ENCODE peak calls at places on chromosome 12, in six cellular contexts. B is NCI-H1092 treated with DMSO at 0.1 percent for 48 hours, G is D341Med, A is nephron progenitor cell, Q is caudate nucleus, V is fibroblast of lung. U is an unnamed sample.

GRCh38 chr12:3389911-3390310 is 101.1 kb upstream of the PRMT8 start:
- DNase-seq in B (no peak), G (no peak), V (no peak), A (no peak), Q (no peak), U (no peak)

GRCh38 chr12:116381744-116382455 is 104.4 kb upstream of the MED13L start:
- DNase-seq in Q (no peak), G (no peak), B (no peak), V (peak; percentile 99), A (peak; percentile 56), U (no peak)

GRCh38 chr12:57190037-57190436 is 26.6 kb upstream of the NXPH4 start:
- DNase-seq in V (peak; percentile 35), Q (no peak), A (no peak), G (peak; percentile 67), B (no peak), U (no peak)

GRCh38 chr12:94676011-94676709 is 25.8 kb upstream of the TMCC3 start:
- DNase-seq in B (no peak), V (no peak), A (no peak), Q (no peak), G (no peak), U (no peak)

GRCh38 chr12:52045794-52046199 is 5.4 kb upstream of the NR4A1 start:
- DNase-seq in V (no peak), B (no peak), A (no peak), Q (no peak), G (no peak), U (no peak)

GRCh38 chr12:111227476-111228420 is 141.1 kb downstream of the PHETA1 start:
- DNase-seq in B (no peak), Q (no peak), V (no peak), G (no peak), A (no peak), U (no peak)

GRCh38 chr12:65510584-65511050 is 232.1 kb downstream of the MSRB3 start:
- DNase-seq in G (no peak), B (no peak), Q (peak; percentile 42), A (peak; percentile 61), V (peak; percentile 63), U (no peak)

GRCh38 chr12:510071-510825 is 50.5 kb downstream of the B4GALNT3 start:
- DNase-seq in Q (no peak), V (no peak), A (no peak), B (no peak), G (no peak), U (peak; percentile 90)

GRCh38 chr12:7229741-7230140 is 40.3 kb downstream of the PEX5 start:
- DNase-seq in V (no peak), G (no peak), Q (no peak), A (no peak), B (no peak), U (no peak)

GRCh38 chr12:119171691-119172090 is 7.0 kb upstream of the HSPB8 start:
- DNase-seq in G (no peak), V (no peak), Q (no peak), A (no peak), B (no peak), U (no peak)

GRCh38 chr12:56808954-56809353 is 45.8 kb downstream of the HSD17B6 start:
- DNase-seq in Q (no peak), B (no peak), V (no peak), A (no peak), G (no peak), U (no peak)

GRCh38 chr12:7107181-7108041 is 1.6 kb downstream of the C1RL start:
- DNase-seq in V (no peak), A (no peak), Q (no peak), G (no peak), B (no peak), U (no peak)

GRCh38 chr12:96265400-96265799 is 71.2 kb downstream of the ELK3 start:
- DNase-seq in V (no peak), B (no peak), A (no peak), Q (no peak), G (no peak), U (no peak)

GRCh38 chr12:65779091-65779642 is 45.1 kb upstream of the HMGA2 start:
- DNase-seq in G (no peak), Q (no peak), A (no peak), V (peak; percentile 72), B (no peak), U (no peak)

GRCh38 chr12:30862486-30862885 is 64.1 kb upstream of the TSPAN11 start:
- DNase-seq in B (peak; percentile 34), A (no peak), V (peak; percentile 54), G (no peak), Q (no peak), U (no peak)

GRCh38 chr12:113056631-113057488 is at the start of gene DTX1:
- DNase-seq in A (peak; percentile 51), B (peak; percentile 56), G (peak; percentile 57), Q (peak; percentile 46), V (peak; percentile 3), U (no peak)

GRCh38 chr12:98973395-98973794 is 328.3 kb downstream of the APAF1 start:
- DNase-seq in V (peak; percentile 20), A (no peak), Q (no peak), B (no peak), G (no peak), U (no peak)

GRCh38 chr12:26091837-26092236 is 33.0 kb downstream of the BHLHE41 start:
- DNase-seq in G (peak; percentile 39), Q (peak; percentile 5), V (no peak), A (no peak), B (no peak), U (no peak)

GRCh38 chr12:66405395-66405794 is 103.1 kb downstream of the HELB start:
- DNase-seq in Q (no peak), A (no peak), V (peak; percentile 70), G (no peak), B (no peak), U (no peak)

GRCh38 chr12:1575287-1575798 is 19.0 kb downstream of the FBXL14 start:
- DNase-seq in B (no peak), G (no peak), V (no peak), A (no peak), Q (no peak), U (no peak)

GRCh38 chr12:34126239-34126641 is 103.9 kb downstream of the ALG10 start:
- DNase-seq in V (no peak), A (no peak), Q (no peak), B (no peak), G (no peak), U (no peak)

GRCh38 chr12:48937170-48937569 is 11.9 kb upstream of the FKBP11 start:
- DNase-seq in A (no peak), Q (no peak), V (no peak), G (peak; percentile 45), B (no peak), U (no peak)

GRCh38 chr12:59823535-59823934 is 227.7 kb downstream of the SLC16A7 start:
- DNase-seq in V (no peak), A (no peak), Q (no peak), G (no peak), B (no peak), U (no peak)

GRCh38 chr12:79121486-79121885 is 256.9 kb downstream of the SYT1 start:
- DNase-seq in A (no peak), V (no peak), G (peak; percentile 60), Q (no peak), B (no peak), U (no peak)

GRCh38 chr12:67592228-67593011 is 56.1 kb upstream of the DYRK2 start:
- DNase-seq in V (peak; percentile 59), B (no peak), A (no peak), Q (no peak), G (no peak), U (peak; percentile 32)

GRCh38 chr12:52247622-52248540 is 14.8 kb downstream of the KRT7 start:
- DNase-seq in V (no peak), A (no peak), B (no peak), G (no peak), Q (no peak), U (no peak)

GRCh38 chr12:11814362-11814761 is 164.9 kb downstream of the ETV6 start:
- DNase-seq in Q (peak; percentile 22), B (no peak), V (peak; percentile 89), G (no peak), A (no peak), U (no peak)

GRCh38 chr12:119239040-119239439 is 60.3 kb downstream of the HSPB8 start:
- DNase-seq in V (no peak), Q (no peak), B (no peak), A (no peak), G (peak; percentile 66), U (no peak)

GRCh38 chr12:100672075-100672592 is 98.7 kb downstream of the GAS2L3 start:
- DNase-seq in Q (peak; percentile 0), A (peak; percentile 54), G (peak; percentile 60), B (no peak), V (no peak), U (no peak)

GRCh38 chr12:58575281-58575680 is 345.0 kb downstream of the LRIG3 start:
- DNase-seq in Q (no peak), G (no peak), B (no peak), A (no peak), V (peak; percentile 59), U (no peak)

GRCh38 chr12:49055978-49056754 is 4.4 kb downstream of the KMT2D start:
- DNase-seq in A (peak; percentile 33), V (peak; percentile 68), Q (peak; percentile 25), B (no peak), G (peak; percentile 74), U (no peak)

GRCh38 chr12:110743571-110744093 is 941 bp upstream of the PPP1CC start:
- DNase-seq in Q (peak; percentile 34), V (peak; percentile 24), B (no peak), G (no peak), A (peak; percentile 32), U (no peak)

GRCh38 chr12:15180325-15180724 is 40.9 kb downstream of the RERG start:
- DNase-seq in B (no peak), Q (no peak), G (no peak), V (no peak), A (no peak), U (no peak)